ENCODE peak calls at places on chromosomes 13 and 19, in seven cellular contexts. A is dermis microvascular lymphatic vessel endothelial cell, C is NCI-H524 treated with DMSO at 0.1 percent for 48 hours, Y is NCI-H510A treated with DMSO at 0.1 percent for 48 hours, J is glomerular endothelial cell, P is T1000, N is gastrocnemius medialis. S is an unnamed sample.

GRCh38 chr13:21124853-21125252 is 51.5 kb downstream of the SKA3 start:
- DNase-seq in A (peak; percentile 76), P (no peak), N (no peak), Y (peak; percentile 83), C (peak; percentile 93), J (no peak), S (no peak)

GRCh38 chr19:35138305-35138799 is 272 bp upstream of the FXYD1 start:
- DNase-seq in J (no peak), A (no peak), P (no peak), Y (no peak), C (no peak), N (peak; percentile 82), S (no peak)

GRCh38 chr19:1407662-1408299 is 395 bp downstream of the DAZAP1 start:
- DNase-seq in A (no peak), C (no peak), P (no peak), N (no peak), J (no peak), Y (no peak), S (no peak)

GRCh38 chr19:51256053-51256682 is 5.3 kb downstream of the SIGLECL1 start:
- DNase-seq in C (no peak), N (no peak), Y (no peak), P (no peak), A (no peak), J (no peak), S (no peak)

GRCh38 chr13:34201050-34201913 is 383.3 kb downstream of the RFC3 start:
- DNase-seq in N (no peak), Y (peak; percentile 26), P (no peak), C (no peak), A (no peak), J (no peak), S (peak; percentile 15)

GRCh38 chr13:27792393-27793218 is at the start of gene GSX1:
- DNase-seq in Y (no peak), P (no peak), C (no peak), N (peak; percentile 19), J (no peak), A (peak; percentile 84), S (no peak)

GRCh38 chr13:54226866-54227265 is 1198.3 kb downstream of the OLFM4 start:
- DNase-seq in A (no peak), Y (no peak), C (no peak), P (no peak), J (no peak), N (no peak), S (no peak)

GRCh38 chr19:8965887-8966286 is 44.3 kb downstream of the MUC16 start:
- DNase-seq in J (no peak), C (no peak), Y (no peak), N (no peak), A (no peak), P (no peak), S (no peak)

GRCh38 chr19:23222998-23223652 is 27.1 kb downstream of the ZNF724 start:
- DNase-seq in J (no peak), Y (no peak), C (no peak), N (no peak), P (no peak), A (no peak), S (no peak)

GRCh38 chr19:34990578-34991192 is 9.4 kb upstream of the GRAMD1A start:
- DNase-seq in C (no peak), P (no peak), J (no peak), A (no peak), N (no peak), Y (no peak), S (no peak)

GRCh38 chr19:50702870-50703829 is 16.5 kb downstream of the SHANK1 start:
- DNase-seq in A (peak; percentile 59), P (no peak), N (no peak), Y (no peak), J (no peak), C (no peak), S (no peak)

GRCh38 chr19:30068528-30069395 is 126.7 kb downstream of the URI1 start:
- DNase-seq in C (no peak), N (no peak), A (no peak), P (no peak), J (no peak), Y (no peak), S (no peak)

GRCh38 chr13:66219493-66219892 is 1010.6 kb downstream of the PCDH9 start:
- DNase-seq in J (no peak), N (no peak), Y (no peak), C (no peak), A (no peak), P (no peak), S (no peak)

GRCh38 chr13:46160474-46161066 is 21.4 kb downstream of the LCP1 start:
- DNase-seq in A (peak; percentile 65), C (no peak), J (peak; percentile 33), P (no peak), N (no peak), Y (no peak), S (peak; percentile 4)

GRCh38 chr19:31317542-31317941 is 31.7 kb downstream of the TSHZ3 start:
- DNase-seq in P (no peak), A (no peak), Y (no peak), N (no peak), C (no peak), J (no peak), S (no peak)

GRCh38 chr13:75870397-75870801 is 234.3 kb downstream of the LMO7 start:
- DNase-seq in J (no peak), Y (no peak), A (peak; percentile 29), P (no peak), N (no peak), C (no peak), S (no peak)

GRCh38 chr13:71806885-71807284 is 60.1 kb downstream of the DACH1 start:
- DNase-seq in J (no peak), A (no peak), Y (no peak), N (no peak), P (no peak), C (no peak), S (no peak)

GRCh38 chr19:51274037-51274370 is 23.1 kb downstream of the SIGLECL1 start:
- DNase-seq in Y (no peak), C (no peak), N (no peak), A (no peak), P (no peak), J (no peak), S (no peak)

GRCh38 chr19:58317481-58318072 is 9.2 kb upstream of the ZSCAN22 start:
- DNase-seq in C (no peak), P (no peak), Y (no peak), J (no peak), A (peak; percentile 64), N (no peak), S (peak; percentile 19)

GRCh38 chr13:101700598-101700997 is 248.1 kb downstream of the ITGBL1 start:
- DNase-seq in N (peak; percentile 24), J (no peak), C (no peak), A (peak; percentile 42), Y (no peak), P (no peak), S (no peak)

GRCh38 chr13:109722068-109722467 is 64.3 kb downstream of the IRS2 start:
- DNase-seq in P (no peak), A (no peak), J (no peak), N (no peak), Y (no peak), C (no peak), S (no peak)

GRCh38 chr19:8387688-8388611 is 2.2 kb upstream of the RAB11B start:
- DNase-seq in A (no peak), Y (no peak), C (no peak), N (no peak), J (no peak), P (no peak), S (no peak)

GRCh38 chr19:19278315-19278714 is 5.2 kb upstream of the TM6SF2 start:
- DNase-seq in J (no peak), N (no peak), Y (peak; percentile 78), C (peak; percentile 94), P (no peak), A (no peak), S (no peak)